ENCODE peak calls at places on chromosomes 2 and 18, in nine cellular contexts. S, I, G, Q, M, D, R, Z and B are unnamed samples.

GRCh38 chr2:229728360-229728759 is 14.0 kb upstream of the DNER start:
- DNase-seq in S (no peak), R (no peak), Q (no peak), D (no peak), I (no peak), G (no peak), M (no peak), Z (peak; percentile 52), B (no peak)

GRCh38 chr18:39564716-39565115 is 1999.1 kb upstream of the CELF4 start:
- DNase-seq in S (no peak), G (no peak), R (no peak), Z (no peak), D (no peak), Q (no peak), I (no peak), M (no peak), B (no peak)

GRCh38 chr2:239308696-239309397 is 92.0 kb downstream of the HDAC4 start:
- DNase-seq in M (peak; percentile 1), D (no peak), Q (peak; percentile 60), I (no peak), R (peak; percentile 46), Z (peak; percentile 52), S (no peak), G (no peak), B (no peak)

GRCh38 chr2:54639609-54640008 is 83.9 kb upstream of the EML6 start:
- DNase-seq in M (no peak), Q (no peak), R (no peak), I (no peak), D (no peak), Z (no peak), G (no peak), S (no peak), B (no peak)

GRCh38 chr2:60677376-60677775 is 78.7 kb upstream of the PAPOLG start:
- DNase-seq in I (no peak), S (no peak), G (no peak), Q (no peak), M (peak; percentile 34), R (no peak), Z (no peak), D (no peak), B (no peak)

GRCh38 chr2:133641497-133641896 is 73.2 kb upstream of the NCKAP5 start:
- DNase-seq in S (no peak), R (no peak), G (no peak), I (peak; percentile 55), M (peak; percentile 9), Q (no peak), D (no peak), Z (peak; percentile 59), B (no peak)

GRCh38 chr18:79178044-79178632 is 108.9 kb downstream of the ATP9B start:
- DNase-seq in S (no peak), G (no peak), Q (no peak), D (no peak), M (no peak), R (no peak), I (no peak), Z (no peak), B (no peak)

GRCh38 chr2:69916151-69916550 is 1.2 kb downstream of the MXD1 start:
- DNase-seq in R (no peak), S (peak; percentile 35), Z (no peak), G (no peak), Q (no peak), M (no peak), I (no peak), D (no peak), B (no peak)

GRCh38 chr2:206804326-206804725 is 38.9 kb downstream of the FASTKD2 start:
- DNase-seq in G (no peak), R (no peak), Q (no peak), Z (no peak), S (no peak), M (no peak), D (no peak), I (no peak), B (no peak)

GRCh38 chr2:67733517-67733916 is 329.3 kb downstream of the C1D start:
- DNase-seq in Z (no peak), M (peak; percentile 63), Q (peak; percentile 45), G (no peak), D (peak; percentile 1), S (peak; percentile 55), R (no peak), I (peak; percentile 12), B (peak; percentile 50)
- TF ChIP-seq CTCF in Z (peak; percentile 80), M (peak; percentile 75), Q (peak; percentile 40), G (no peak), D (peak; percentile 36), S (peak; percentile 32), R (peak; percentile 29), I (peak; percentile 20), B (peak; percentile 17)

GRCh38 chr2:113700186-113700841 is 56.1 kb downstream of the SLC35F5 start:
- DNase-seq in M (peak; percentile 28), D (no peak), I (no peak), Z (no peak), Q (peak; percentile 27), R (no peak), G (no peak), S (no peak), B (no peak)
- TF ChIP-seq CTCF in M (no peak), D (no peak), I (no peak), Z (peak; percentile 33), Q (peak; percentile 9), R (peak; percentile 48), G (no peak), S (no peak), B (no peak)

GRCh38 chr2:150167711-150168110 is 319.8 kb downstream of the RND3 start:
- DNase-seq in M (no peak), R (no peak), G (no peak), Z (peak; percentile 70), D (no peak), I (no peak), Q (no peak), S (peak; percentile 63), B (no peak)

GRCh38 chr2:150165479-150165878 is 322.0 kb downstream of the RND3 start:
- DNase-seq in G (no peak), I (no peak), D (no peak), Z (no peak), M (no peak), Q (no peak), R (no peak), S (no peak), B (no peak)

GRCh38 chr2:150169230-150169629 is 318.2 kb downstream of the RND3 start:
- DNase-seq in M (peak; percentile 58), S (no peak), R (no peak), Q (no peak), Z (peak; percentile 15), D (no peak), I (no peak), G (no peak), B (no peak)

GRCh38 chr2:150168596-150168995 is 318.9 kb downstream of the RND3 start:
- DNase-seq in R (no peak), Z (no peak), S (no peak), G (no peak), D (no peak), I (no peak), Q (no peak), M (no peak), B (no peak)

DNA sequence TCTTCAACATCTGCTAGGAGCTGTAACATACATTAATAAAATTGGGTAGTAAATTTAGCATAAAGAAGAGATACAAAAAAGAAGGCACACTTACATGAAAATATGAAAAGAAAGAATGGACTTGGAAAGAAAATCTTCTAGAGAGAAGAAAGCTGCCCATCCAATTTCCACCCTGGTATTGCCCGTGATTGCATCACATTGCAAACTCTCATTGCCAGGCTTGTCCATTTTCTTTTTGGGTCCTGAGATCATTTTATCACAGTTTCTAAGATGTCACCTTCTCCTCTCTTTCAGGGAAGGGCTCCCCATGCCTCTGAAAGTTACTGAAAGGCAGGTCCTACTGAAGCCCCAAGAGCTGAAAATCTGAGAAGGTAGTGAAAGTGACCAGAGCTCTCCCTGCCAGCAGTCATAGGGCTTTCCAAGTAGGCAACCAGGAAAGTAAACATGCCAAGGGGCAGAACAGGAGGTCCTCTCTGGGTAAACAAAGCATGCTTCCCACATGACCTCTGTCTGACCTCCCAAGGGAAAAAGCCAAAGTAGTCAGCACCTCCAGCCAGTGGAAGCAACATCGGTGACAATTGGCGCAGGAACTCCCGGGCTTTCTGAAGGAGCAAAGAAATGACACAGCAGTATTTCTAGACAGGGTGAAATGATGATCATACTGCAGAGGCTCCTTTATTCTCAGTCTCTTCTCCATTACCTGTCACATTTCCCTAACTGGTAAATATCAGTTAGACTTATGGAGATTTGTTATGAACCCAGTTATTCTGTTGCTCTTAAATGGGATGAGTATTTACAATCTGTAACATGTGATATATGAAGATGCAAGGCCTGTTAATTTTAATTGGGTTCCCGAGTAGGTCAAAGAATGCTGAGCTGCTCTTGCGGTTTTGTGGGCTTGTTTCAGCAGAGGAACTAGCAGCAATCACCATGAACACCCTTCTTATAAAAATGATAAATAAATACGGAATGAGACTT is 321.2 kb downstream of the RND3 start:
- DNase-seq in Q (no peak), Z (no peak), M (peak; percentile 8), S (peak; percentile 59), I (no peak), D (no peak), R (no peak), G (no peak), B (no peak)
- TF ChIP-seq CTCF in Q (no peak), Z (no peak), M (no peak), S (no peak), I (no peak), D (no peak), R (no peak), G (no peak), B (no peak)

DNA sequence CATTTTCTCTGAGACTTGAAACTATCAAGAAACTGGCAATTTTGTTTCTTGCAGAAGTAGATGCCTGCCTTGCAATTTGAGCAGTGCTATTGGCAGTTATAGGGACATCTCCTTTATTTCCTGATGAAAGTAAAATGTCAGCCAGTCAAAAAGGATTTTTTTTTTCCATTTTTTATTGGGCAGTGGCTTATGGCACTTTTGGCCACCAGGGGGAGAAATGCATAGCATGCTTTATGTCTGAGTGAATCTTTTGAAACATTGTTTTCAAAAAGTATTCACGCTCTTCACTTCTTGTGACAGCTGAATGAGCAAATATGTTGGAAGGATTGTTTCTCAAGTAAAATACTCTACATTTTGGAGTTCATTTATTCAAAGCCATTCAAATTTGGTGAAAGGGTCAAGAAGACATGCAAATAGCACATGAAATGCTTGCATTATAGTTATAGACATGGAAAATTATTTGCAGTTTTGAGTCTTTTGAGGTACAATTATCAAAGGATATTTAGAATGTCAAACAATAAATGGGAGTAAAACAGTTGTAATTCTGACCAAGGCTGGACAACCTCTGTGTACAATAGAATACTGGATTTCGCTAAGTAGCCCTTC is 491.0 kb downstream of the CDH2 start:
- DNase-seq in S (peak; percentile 40), Z (peak; percentile 22), I (peak; percentile 18), R (no peak), G (no peak), D (peak; percentile 50), Q (peak; percentile 60), M (no peak), B (peak; percentile 56)
- TF ChIP-seq CTCF in S (peak; percentile 58), Z (peak; percentile 98), I (peak; percentile 14), R (peak; percentile 11), G (peak; percentile 93), D (peak; percentile 93), Q (peak; percentile 52), M (peak; percentile 38), B (peak; percentile 95)